ENCODE peak calls at places on chromosomes 5 and 9, in seven cellular contexts. G is sciatic nerve; N is HT1080; S is mammary epithelial cell; L is GM10248; K is activated CD4-positive, alpha-beta T cell treated with anti-CD3 and anti-CD28 coated beads, Interleukin-2, amount 10 ng/mL, durations not matched to agents 7 days and 5 days; Z is stimulated activated CD8-positive, alpha-beta memory T cell treated with anti-CD3 and anti-CD28 coated beads, Interleukin-4, amount 100 ng/mL, for 1 hour. P is an unnamed sample.

GRCh38 chr9:27528886-27529315 is 713 bp downstream of the MOB3B start:
- DNase-seq in K (peak; percentile 27), L (peak; percentile 73), Z (peak; percentile 9), G (peak; percentile 71), N (no peak), S (peak; percentile 83), P (no peak)

GRCh38 chr9:130192600-130192999 is 20.4 kb downstream of the NCS1 start:
- DNase-seq in N (no peak), K (no peak), S (no peak), G (no peak), Z (no peak), L (no peak), P (no peak)

GRCh38 chr5:177453852-177454396 is 7.3 kb downstream of the PRR7 start:
- DNase-seq in L (no peak), S (no peak), N (no peak), Z (no peak), G (peak; percentile 78), K (no peak), P (no peak)

GRCh38 chr9:133584559-133585476 is 24.4 kb downstream of the FAM163B start:
- DNase-seq in K (no peak), S (no peak), G (no peak), N (no peak), L (no peak), Z (no peak), P (no peak)

GRCh38 chr9:34408173-34408572 is 31.5 kb upstream of the MYORG start:
- DNase-seq in N (no peak), S (no peak), G (no peak), K (no peak), L (no peak), Z (no peak), P (no peak)

GRCh38 chr9:116355153-116355827 is 201.7 kb downstream of the PAPPA start:
- DNase-seq in K (no peak), S (peak; percentile 11), L (no peak), N (no peak), G (no peak), Z (no peak), P (no peak)

GRCh38 chr9:114370985-114371335 is 16.8 kb downstream of the AKNA start:
- DNase-seq in Z (no peak), N (no peak), S (no peak), L (no peak), K (no peak), G (no peak), P (no peak)

GRCh38 chr9:124506433-124506832 is 766 bp downstream of the NR5A1 start:
- DNase-seq in K (no peak), G (no peak), L (no peak), Z (no peak), S (no peak), N (no peak), P (no peak)

GRCh38 chr9:87713278-87713989 is 12.5 kb upstream of the CTSL start:
- DNase-seq in S (peak; percentile 92), N (peak; percentile 99), K (peak; percentile 19), L (no peak), G (peak; percentile 91), Z (no peak), P (peak; percentile 89)

GRCh38 chr5:172891716-172892421 is 57.8 kb downstream of the ERGIC1 start:
- DNase-seq in Z (no peak), S (no peak), G (no peak), K (no peak), N (no peak), L (no peak), P (no peak)

GRCh38 chr5:133247881-133248642 is 196.2 kb downstream of the HSPA4 start:
- DNase-seq in N (peak; percentile 64), K (no peak), S (no peak), L (no peak), G (no peak), Z (no peak), P (peak; percentile 84)